ENCODE peak calls at places on chromosomes 7 and 10, in six cellular contexts. Y, T, N, D, V and E are unnamed samples.

GRCh38 chr7:45598697-45599520 is 24.7 kb downstream of the ADCY1 start:
- DNase-seq in Y (no peak), T (no peak), N (no peak), D (no peak), V (no peak), E (no peak)

GRCh38 chr7:22723171-22723601 is 3.8 kb upstream of the IL6 start:
- DNase-seq in Y (peak; percentile 83), T (no peak), N (no peak), D (peak; percentile 63), V (peak; percentile 47), E (peak; percentile 94)

GRCh38 chr7:107995184-107996071 is 7.5 kb downstream of the LAMB1 start:
- DNase-seq in Y (peak; percentile 54), T (no peak), N (peak; percentile 49), D (peak; percentile 99), V (peak; percentile 85), E (no peak)

GRCh38 chr7:27245798-27246691 is 3.4 kb downstream of the EVX1 start:
- DNase-seq in Y (no peak), T (no peak), N (no peak), D (no peak), V (no peak), E (no peak)

GRCh38 chr7:115097175-115097671 is 175.3 kb downstream of the MDFIC start:
- DNase-seq in Y (no peak), T (no peak), N (no peak), D (peak; percentile 71), V (peak; percentile 86), E (no peak)

GRCh38 chr7:3300651-3301471 is at the start of gene SDK1:
- DNase-seq in Y (peak; percentile 93), T (peak; percentile 87), N (peak; percentile 59), D (peak; percentile 86), V (peak; percentile 85), E (peak; percentile 83)

GRCh38 chr10:6072215-6072941 is 10.2 kb upstream of the IL2RA start:
- DNase-seq in Y (no peak), T (no peak), N (no peak), D (no peak), V (no peak), E (peak; percentile 34)

GRCh38 chr7:44867073-44867990 is 18.0 kb downstream of the PURB start:
- DNase-seq in Y (peak; percentile 49), T (no peak), N (peak; percentile 58), D (peak; percentile 60), V (peak; percentile 91), E (peak; percentile 62)

GRCh38 chr7:149800169-149800555 is 26.8 kb upstream of the ZNF467 start:
- DNase-seq in Y (no peak), T (no peak), N (no peak), D (no peak), V (no peak), E (no peak)

GRCh38 chr10:124721295-124722052 is 22.7 kb downstream of the FAM53B start:
- DNase-seq in Y (peak; percentile 81), T (no peak), N (no peak), D (peak; percentile 56), V (no peak), E (no peak)

GRCh38 chr10:46098379-46098778 is 52.3 kb upstream of the MSMB start:
- DNase-seq in Y (no peak), T (no peak), N (no peak), D (no peak), V (no peak), E (no peak)

GRCh38 chr10:3961082-3961481 is 176.1 kb upstream of the KLF6 start:
- DNase-seq in Y (no peak), T (no peak), N (no peak), D (no peak), V (no peak), E (no peak)

GRCh38 chr10:92903633-92904032 is 55.3 kb downstream of the EXOC6 start:
- DNase-seq in Y (no peak), T (no peak), N (no peak), D (no peak), V (no peak), E (no peak)

GRCh38 chr10:100021322-100021721 is 11.6 kb upstream of the DNMBP start:
- DNase-seq in Y (no peak), T (no peak), N (no peak), D (no peak), V (no peak), E (no peak)

GRCh38 chr10:77496941-77497420 is 140.6 kb downstream of the KCNMA1 start:
- DNase-seq in Y (no peak), T (no peak), N (no peak), D (no peak), V (peak; percentile 63), E (no peak)

GRCh38 chr10:103802637-103803353 is 52.6 kb downstream of the SH3PXD2A start:
- DNase-seq in Y (no peak), T (no peak), N (no peak), D (no peak), V (no peak), E (no peak)

GRCh38 chr10:27285093-27285492 is 44.5 kb upstream of the ACBD5 start:
- DNase-seq in Y (no peak), T (no peak), N (no peak), D (peak; percentile 19), V (peak; percentile 2), E (no peak)

GRCh38 chr10:97553575-97554100 is 18.9 kb upstream of the ANKRD2 start:
- DNase-seq in Y (peak; percentile 73), T (peak; percentile 62), N (peak; percentile 76), D (peak; percentile 82), V (peak; percentile 70), E (peak; percentile 60)

GRCh38 chr10:29068984-29069383 is 219.9 kb upstream of the LYZL1 start:
- DNase-seq in Y (no peak), T (no peak), N (no peak), D (no peak), V (no peak), E (no peak)

GRCh38 chr7:28669329-28669728 is 257.0 kb downstream of the CREB5 start:
- DNase-seq in Y (no peak), T (no peak), N (no peak), D (no peak), V (no peak), E (no peak)

GRCh38 chr7:137443616-137444015 is 100.1 kb upstream of the PTN start:
- DNase-seq in Y (no peak), T (no peak), N (no peak), D (no peak), V (peak; percentile 71), E (no peak)

GRCh38 chr10:44173558-44173894 is 211.4 kb downstream of the CXCL12 start:
- DNase-seq in Y (no peak), T (no peak), N (no peak), D (no peak), V (peak; percentile 52), E (no peak)

GRCh38 chr7:127486654-127487053 is 94.1 kb upstream of the ZNF800 start:
- DNase-seq in Y (no peak), T (no peak), N (no peak), D (no peak), V (peak; percentile 0), E (no peak)

GRCh38 chr7:66627151-66627681 is 1.5 kb upstream of the KCTD7 start:
- DNase-seq in Y (no peak), T (no peak), N (no peak), D (no peak), V (peak; percentile 89), E (no peak)

GRCh38 chr7:41599760-41600159 is 103.1 kb downstream of the INHBA start:
- DNase-seq in Y (no peak), T (no peak), N (no peak), D (no peak), V (no peak), E (no peak)

GRCh38 chr10:61837748-61838055 is 63.8 kb upstream of the ARID5B start:
- DNase-seq in Y (no peak), T (no peak), N (peak; percentile 18), D (no peak), V (no peak), E (no peak)

GRCh38 chr10:47440207-47440606 is 43.7 kb downstream of the ANXA8 start:
- DNase-seq in Y (no peak), T (no peak), N (no peak), D (no peak), V (no peak), E (no peak)
- TF ChIP-seq CTCF in Y (no peak), T (no peak), N (no peak), D (no peak), V (peak; percentile 5), E (no peak)

GRCh38 chr10:120479506-120479905 is 22.5 kb downstream of the PLPP4 start:
- DNase-seq in Y (no peak), T (no peak), N (no peak), D (no peak), V (no peak), E (peak; percentile 20)
- TF ChIP-seq POLR2A in Y (no peak), T (no peak), N (no peak), D (no peak), V (no peak), E (no peak)

GRCh38 chr10:121087688-121088087 is 236.5 kb downstream of the WDR11 start:
- DNase-seq in Y (no peak), T (no peak), N (no peak), D (no peak), V (no peak), E (no peak)

GRCh38 chr10:121089434-121089833 is 238.3 kb downstream of the WDR11 start:
- DNase-seq in Y (no peak), T (no peak), N (no peak), D (no peak), V (no peak), E (no peak)

GRCh38 chr10:121087129-121087528 is 236.0 kb downstream of the WDR11 start:
- DNase-seq in Y (no peak), T (no peak), N (no peak), D (no peak), V (no peak), E (no peak)

GRCh38 chr10:121085386-121085785 is 234.2 kb downstream of the WDR11 start:
- DNase-seq in Y (no peak), T (no peak), N (no peak), D (no peak), V (no peak), E (no peak)

GRCh38 chr10:121088524-121088923 is 237.4 kb downstream of the WDR11 start:
- DNase-seq in Y (no peak), T (no peak), N (no peak), D (no peak), V (no peak), E (no peak)
- TF ChIP-seq CTCF in Y (no peak), T (no peak), N (no peak), D (no peak), V (no peak), E (no peak)

GRCh38 chr10:30185916-30186315 is 126.5 kb upstream of the JCAD start:
- DNase-seq in Y (no peak), T (no peak), N (no peak), D (peak; percentile 89), V (peak; percentile 90), E (no peak)

GRCh38 chr10:30184397-30185033 is 125.1 kb upstream of the JCAD start:
- DNase-seq in Y (no peak), T (no peak), N (no peak), D (no peak), V (peak; percentile 23), E (no peak)

GRCh38 chr10:30186371-30186875 is 127.0 kb upstream of the JCAD start:
- DNase-seq in Y (no peak), T (no peak), N (no peak), D (peak; percentile 60), V (no peak), E (peak; percentile 71)

GRCh38 chr10:30182191-30183075 is 123.0 kb upstream of the JCAD start:
- DNase-seq in Y (peak; percentile 27), T (no peak), N (peak; percentile 80), D (peak; percentile 47), V (peak; percentile 90), E (no peak)

DNA sequence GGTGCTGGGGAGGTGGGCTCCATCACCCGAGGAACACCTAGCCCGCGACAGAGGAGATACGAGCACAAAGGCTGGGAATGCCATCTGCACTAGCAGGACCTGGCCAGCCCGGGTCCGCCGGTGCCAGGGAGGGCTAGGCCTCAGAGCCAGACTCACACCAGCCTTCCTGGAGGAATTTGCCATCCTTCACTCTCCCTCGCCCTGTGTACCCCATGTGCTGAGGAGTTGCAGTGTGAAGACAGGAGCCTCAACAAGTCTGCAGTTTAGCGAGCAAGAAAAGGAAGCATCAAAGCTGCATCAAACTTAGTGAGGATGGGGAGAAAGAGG is 123.7 kb upstream of the JCAD start:
- DNase-seq in Y (no peak), T (no peak), N (no peak), D (no peak), V (no peak), E (no peak)
- TF ChIP-seq POLR2A in Y (no peak), T (no peak), N (no peak), D (no peak), V (no peak), E (no peak)